ENCODE peak calls at places on chromosomes 5 and 9, in eight cellular contexts. Q is stomach, W is H1, P is K562, Z is upper lobe of left lung, N is HCT116, G is transverse colon, T is breast epithelium. F is an unnamed sample.
A peak's percentile ranks its signal among the peaks of the same experiment; 100 is the strongest.

GRCh38 chr9:114367823-114368609 is 19.8 kb downstream of the AKNA start:
- DNase-seq in Q (no peak), W (no peak), P (no peak), Z (no peak), N (no peak), G (no peak), T (no peak), F (no peak)

GRCh38 chr9:122264360-122265264 is at the start of the genes MRRF and RBM18:
- DNase-seq in Q (peak; percentile 94), W (peak; percentile 97), P (peak; percentile 89), Z (peak; percentile 90), N (peak; percentile 86), G (peak; percentile 93), T (peak; percentile 91), F (peak; percentile 98)

GRCh38 chr5:123094227-123094918 is 5.3 kb downstream of the PRDM6 start:
- DNase-seq in Q (no peak), W (no peak), P (no peak), Z (no peak), N (no peak), G (no peak), T (no peak), F (no peak)

GRCh38 chr9:136693490-136694162 is 6.4 kb upstream of the AGPAT2 start:
- DNase-seq in Q (peak; percentile 88), W (peak; percentile 45), P (peak; percentile 85), Z (peak; percentile 92), N (peak; percentile 76), G (peak; percentile 92), T (peak; percentile 79), F (no peak)

GRCh38 chr9:113646491-113646890 is 183.0 kb downstream of the RGS3 start:
- DNase-seq in Q (no peak), W (no peak), P (no peak), Z (no peak), N (no peak), G (no peak), T (peak; percentile 2), F (no peak)

GRCh38 chr5:128537306-128537998 is 593 bp downstream of the FBN2 start:
- DNase-seq in Q (no peak), W (peak; percentile 75), P (no peak), Z (no peak), N (no peak), G (no peak), T (no peak), F (no peak)

GRCh38 chr5:131459216-131459615 is 175.8 kb downstream of the RAPGEF6 start:
- DNase-seq in Q (no peak), W (no peak), P (no peak), Z (no peak), N (no peak), G (no peak), T (no peak), F (no peak)

GRCh38 chr5:21007781-21008180 is 1019.8 kb upstream of the CDH18 start:
- DNase-seq in Q (no peak), W (no peak), P (no peak), Z (no peak), N (no peak), G (no peak), T (no peak), F (no peak)

GRCh38 chr5:111998871-111999270 is 241.9 kb upstream of the NREP start:
- DNase-seq in Q (no peak), W (no peak), P (no peak), Z (no peak), N (no peak), G (no peak), T (no peak), F (no peak)

GRCh38 chr9:76394896-76395244 is 644 bp upstream of the RFK start:
- DNase-seq in Q (peak; percentile 37), W (peak; percentile 57), P (peak; percentile 50), Z (peak; percentile 71), N (peak; percentile 43), G (peak; percentile 68), T (no peak), F (no peak)

GRCh38 chr5:139638090-139638735 is 9.9 kb upstream of the CXXC5 start:
- DNase-seq in Q (peak; percentile 86), W (peak; percentile 69), P (peak; percentile 61), Z (peak; percentile 88), N (no peak), G (peak; percentile 84), T (no peak), F (peak; percentile 95)

GRCh38 chr5:8829322-8830029 is 716.4 kb downstream of the SEMA5A start:
- DNase-seq in Q (no peak), W (no peak), P (no peak), Z (no peak), N (no peak), G (no peak), T (no peak), F (no peak)

GRCh38 chr5:100647461-100648230 is 112.5 kb downstream of the FAM174A start:
- DNase-seq in Q (peak; percentile 70), W (no peak), P (peak; percentile 12), Z (peak; percentile 88), N (no peak), G (peak; percentile 86), T (peak; percentile 59), F (no peak)

GRCh38 chr5:126849101-126849678 is 72.3 kb downstream of the LMNB1 start:
- DNase-seq in Q (no peak), W (no peak), P (no peak), Z (no peak), N (no peak), G (no peak), T (no peak), F (peak; percentile 82)

GRCh38 chr5:14894748-14895147 is 23.2 kb upstream of the ANKH start:
- DNase-seq in Q (no peak), W (no peak), P (no peak), Z (no peak), N (no peak), G (no peak), T (no peak), F (no peak)
- TF ChIP-seq POLR2AphosphoS5 in Q (no peak), W (no peak), P (no peak), Z (no peak), N (no peak), G (no peak), T (no peak), F (no peak)

GRCh38 chr5:2751592-2752021 is at the start of gene IRX2:
- DNase-seq in Q (peak; percentile 93), W (peak; percentile 90), P (no peak), Z (peak; percentile 92), N (no peak), G (peak; percentile 32), T (peak; percentile 91), F (peak; percentile 55)
- H3K4me3 ChIP-seq in Q (peak within 1 kb of the TSS; percentile 61), W (peak within 1 kb of the TSS; percentile 77), P (no peak within 1 kb of the TSS), Z (no peak within 1 kb of the TSS), N (no peak within 1 kb of the TSS), G (peak within 1 kb of the TSS; percentile 23), T (peak within 1 kb of the TSS; percentile 60), F (peak within 1 kb of the TSS; percentile 45)

GRCh38 chr5:83076742-83077661 is at the start of the genes TMEM167A and XRCC4:
- DNase-seq in Q (peak; percentile 96), W (peak; percentile 85), P (peak; percentile 90), Z (peak; percentile 99), N (peak; percentile 98), G (peak; percentile 97), T (peak; percentile 96), F (peak; percentile 99)

GRCh38 chr5:83077662-83078261 is 415 bp downstream of the XRCC4 start:
- DNase-seq in Q (no peak), W (peak; percentile 67), P (peak; percentile 25), Z (no peak), N (no peak), G (peak; percentile 14), T (no peak), F (no peak)

GRCh38 chr5:83071286-83071685 is 5.9 kb downstream of the TMEM167A start:
- DNase-seq in Q (no peak), W (no peak), P (no peak), Z (no peak), N (no peak), G (no peak), T (no peak), F (no peak)

GRCh38 chr5:83069406-83069805 is 7.8 kb downstream of the TMEM167A start:
- DNase-seq in Q (no peak), W (no peak), P (no peak), Z (no peak), N (no peak), G (no peak), T (no peak), F (no peak)

GRCh38 chr5:83072946-83073345 is 4.2 kb downstream of the TMEM167A start:
- DNase-seq in Q (no peak), W (no peak), P (no peak), Z (no peak), N (no peak), G (no peak), T (no peak), F (no peak)
- H3K4me1 ChIP-seq in Q (peaks cover 65% of the 10 kb centered on the region), W (no peaks in the 10 kb centered on the region), P (no peaks in the 10 kb centered on the region), Z (peaks cover 35% of the 10 kb centered on the region), N (peaks cover 4% of the 10 kb centered on the region), G (peaks cover 9% of the 10 kb centered on the region), T (no peaks in the 10 kb centered on the region), F (peaks cover 68% of the 10 kb centered on the region)

GRCh38 chr5:172925336-172925948 is 33.8 kb upstream of the RPL26L1 start:
- DNase-seq in Q (no peak), W (no peak), P (no peak), Z (peak; percentile 88), N (no peak), G (no peak), T (no peak), F (no peak)
- TF ChIP-seq POLR2AphosphoS5 in Q (no peak), W (no peak), P (no peak), Z (peak; percentile 71), N (no peak), G (no peak), T (no peak), F (no peak)

GRCh38 chr9:90826326-90827020 is 24.9 kb downstream of the SYK start:
- DNase-seq in Q (no peak), W (peak; percentile 4), P (no peak), Z (no peak), N (no peak), G (no peak), T (no peak), F (peak; percentile 47)

GRCh38 chr9:90830977-90831376 is 29.4 kb downstream of the SYK start:
- DNase-seq in Q (no peak), W (no peak), P (no peak), Z (peak; percentile 9), N (no peak), G (no peak), T (no peak), F (no peak)

GRCh38 chr9:90825586-90825985 is 24.0 kb downstream of the SYK start:
- DNase-seq in Q (no peak), W (no peak), P (no peak), Z (no peak), N (no peak), G (no peak), T (no peak), F (peak; percentile 84)

GRCh38 chr9:90830051-90830450 is 28.4 kb downstream of the SYK start:
- DNase-seq in Q (no peak), W (no peak), P (no peak), Z (peak; percentile 12), N (no peak), G (no peak), T (no peak), F (no peak)

DNA sequence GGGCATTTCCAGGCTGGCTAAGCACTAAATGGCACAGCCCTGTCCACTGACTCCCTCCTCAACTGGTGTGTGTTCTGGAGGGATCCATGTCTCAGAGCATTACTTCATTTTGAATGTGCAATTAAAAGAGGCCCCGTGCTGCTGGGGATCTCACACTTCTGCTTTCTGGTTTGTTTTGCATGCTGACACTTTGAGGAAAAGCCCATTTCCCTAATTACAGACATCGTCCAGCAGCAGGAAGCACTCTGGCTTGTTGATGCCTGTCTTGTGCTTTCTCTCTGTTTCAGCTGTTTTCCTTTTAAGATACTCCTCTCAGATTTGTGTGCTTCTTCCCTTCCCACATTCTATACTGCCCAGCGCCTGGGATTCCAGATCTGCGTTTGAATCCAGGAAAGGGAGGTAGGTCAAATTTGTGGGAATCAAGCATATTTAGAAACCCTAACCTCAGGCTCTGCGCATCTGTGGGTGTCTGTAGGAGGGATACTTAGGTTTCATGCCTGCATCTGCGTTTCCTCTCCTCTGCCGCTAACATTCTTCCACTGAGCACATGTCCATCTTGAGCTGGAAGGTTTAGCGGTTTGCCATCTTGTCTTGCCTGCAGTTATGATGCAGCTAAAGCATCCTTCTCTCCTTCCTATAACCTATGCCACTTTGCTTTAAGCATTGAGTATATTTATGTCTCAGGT is 25.7 kb downstream of the SYK start:
- DNase-seq in Q (no peak), W (peak; percentile 28), P (no peak), Z (peak; percentile 57), N (no peak), G (peak; percentile 39), T (no peak), F (peak; percentile 60)
- H3K4me3 ChIP-seq in Q (no peak overlapping the region), W (no peak overlapping the region), P (no peak overlapping the region), Z (no peak overlapping the region), N (no peak overlapping the region), G (no peak overlapping the region), T (no peak overlapping the region), F (no peak overlapping the region)

F was measured in esophagus muscularis mucosa.